ENCODE peak calls at places on chromosomes 7 and 10, in five cellular contexts. D is PC-3; L is upper lobe of right lung; F is CD8-positive, alpha-beta T cell; Y is fibroblast of lung. K is an unnamed sample. For H3K27me3, the result is how much of the 10 kb centered on the place peaks cover.

GRCh38 chr10:16828114-16828568 is 10.9 kb upstream of the RSU1 start:
- DNase-seq in L (no peak), Y (peak), D (peak), F (no peak), K (peak)

GRCh38 chr7:137757146-137757925 is 89.4 kb downstream of the DGKI start:
- DNase-seq in F (no peak), Y (peak), L (no peak), D (no peak), K (no peak)

GRCh38 chr10:111108441-111108840 is 31.6 kb downstream of the ADRA2A start:
- DNase-seq in Y (no peak), F (no peak), L (peak), D (no peak), K (no peak)

GRCh38 chr7:36583318-36583717 is 141.0 kb downstream of the AOAH start:
- DNase-seq in L (no peak), D (peak), Y (peak), F (no peak), K (no peak)

GRCh38 chr7:85091568-85091928 is 95.3 kb downstream of the SEMA3D start:
- DNase-seq in L (no peak), F (no peak), D (no peak), Y (no peak), K (no peak)

GRCh38 chr10:11864727-11865126 is 41.6 kb downstream of the PROSER2 start:
- DNase-seq in Y (no peak), F (no peak), L (peak), D (no peak), K (no peak)

GRCh38 chr10:3010819-3011422 is 56.4 kb upstream of the PFKP start:
- DNase-seq in Y (no peak), L (no peak), D (peak), F (no peak), K (no peak)

GRCh38 chr10:122267849-122268737 is 3.0 kb upstream of the BTBD16 start:
- DNase-seq in Y (peak), F (peak), D (peak), L (no peak), K (peak)

GRCh38 chr7:7438851-7439250 is 96.8 kb downstream of the COL28A1 start:
- DNase-seq in D (peak), F (no peak), L (no peak), Y (peak), K (no peak)

GRCh38 chr7:51731086-51731485 is 414.5 kb upstream of the COBL start:
- DNase-seq in F (no peak), L (no peak), Y (no peak), D (no peak), K (no peak)

GRCh38 chr10:11170993-11171416 is 153.3 kb downstream of the CELF2 start:
- DNase-seq in F (no peak), Y (no peak), D (no peak), L (no peak), K (no peak)

GRCh38 chr7:158618745-158619140 is 31.1 kb upstream of the PTPRN2 start:
- DNase-seq in D (no peak), Y (no peak), F (no peak), L (no peak), K (no peak)

GRCh38 chr10:50619171-50619570 is 4.6 kb downstream of the SGMS1 start:
- DNase-seq in L (no peak), Y (no peak), D (no peak), F (no peak), K (no peak)

GRCh38 chr7:2497500-2498336 is 21.5 kb upstream of the GRIFIN start:
- DNase-seq in Y (peak), D (no peak), L (no peak), F (no peak), K (no peak)

GRCh38 chr10:24897326-24897926 is 55.0 kb downstream of the PRTFDC1 start:
- DNase-seq in F (no peak), D (peak), L (no peak), Y (peak), K (no peak)

GRCh38 chr7:15485431-15485830 is 76.4 kb downstream of the AGMO start:
- DNase-seq in Y (no peak), L (no peak), D (no peak), F (no peak), K (no peak)

GRCh38 chr10:12019343-12019971 is 23.2 kb downstream of the UPF2 start:
- DNase-seq in F (no peak), Y (peak), L (no peak), D (no peak), K (no peak)

DNA sequence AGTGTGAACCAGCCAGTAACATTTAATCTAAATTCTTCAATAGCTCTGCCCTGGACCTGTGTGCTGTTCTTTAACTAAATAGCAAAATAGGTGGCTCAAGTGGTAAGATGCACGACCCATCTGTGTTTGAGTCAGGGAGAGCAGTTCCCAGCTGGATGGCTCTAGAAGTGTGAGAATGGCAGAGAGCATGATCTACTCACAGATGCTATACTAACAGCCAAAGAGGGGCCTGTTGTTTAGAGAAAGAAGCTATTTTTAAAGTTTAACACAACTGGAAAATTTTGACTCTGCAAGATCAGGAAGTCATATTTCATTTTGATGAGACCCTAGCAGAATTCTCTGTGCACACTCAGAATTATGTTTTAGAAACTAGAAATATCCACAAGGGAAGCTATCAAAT is 87.4 kb upstream of the PIP4K2A start:
- DNase-seq in F (no peak), D (no peak), L (no peak), Y (no peak), K (no peak)
- H3K27ac ChIP-seq in F (no peak), D (no peak), L (no peak), Y (no peak), K (no peak)

GRCh38 chr7:74364061-74364460 is 74.9 kb downstream of the CLIP2 start:
- DNase-seq in L (no peak), Y (no peak), F (no peak), D (peak), K (no peak)
- TF ChIP-seq CTCF in L (peak), Y (no peak), F (no peak), D (peak), K (no peak)

GRCh38 chr10:23196915-23197314 is 4.8 kb downstream of the PTF1A start:
- DNase-seq in Y (no peak), F (no peak), D (no peak), L (no peak), K (no peak)
- H3K27me3 ChIP-seq in Y (under half), F (under half), D (half or more), L (half or more), K (half or more)

DNA sequence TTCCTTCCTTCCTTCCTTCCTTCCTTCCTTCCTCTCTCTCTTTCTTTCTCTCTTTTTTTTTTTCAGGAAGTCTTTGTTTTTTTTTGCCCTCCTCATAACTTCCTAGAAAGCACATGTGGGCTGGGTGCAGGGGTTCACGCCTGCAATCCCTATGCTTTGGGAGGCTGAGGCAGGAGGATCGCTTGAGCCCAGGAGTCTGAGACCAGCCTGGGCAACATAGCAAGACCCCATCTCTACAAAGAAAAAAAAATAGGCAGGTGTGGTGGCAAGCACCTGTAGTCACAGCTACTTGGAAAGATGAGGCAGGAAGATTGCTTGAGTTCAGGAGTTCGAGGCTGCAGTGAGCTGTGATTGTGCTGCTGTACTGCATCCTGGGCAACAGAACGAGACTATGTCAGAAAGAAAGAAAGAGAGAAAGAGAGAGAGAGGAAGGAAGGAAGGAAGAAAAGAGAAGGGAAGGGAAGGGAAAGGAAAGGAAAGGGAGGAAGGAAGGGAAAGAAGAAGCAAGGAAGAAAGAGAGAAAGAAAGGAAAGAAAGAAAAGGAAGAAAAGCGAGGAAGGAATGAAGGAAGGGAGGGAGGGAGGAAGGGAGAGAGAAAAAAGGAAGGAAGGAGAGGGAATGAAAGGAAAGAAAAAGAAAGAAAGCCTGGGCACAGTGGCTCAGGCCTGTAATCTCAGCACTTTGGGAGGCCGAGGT is 13.5 kb upstream of the BAIAP2L1 start:
- DNase-seq in D (no peak), F (no peak), L (no peak), Y (no peak), K (no peak)
- H3K27ac ChIP-seq in D (no peak), F (no peak), L (no peak), Y (no peak), K (no peak)

GRCh38 chr10:99698504-99699080 is 33.3 kb downstream of the COX15 start:
- DNase-seq in L (no peak), F (no peak), D (no peak), Y (no peak), K (no peak)
- TF ChIP-seq CTCF in L (no peak), F (no peak), D (peak), Y (no peak), K (peak)

GRCh38 chr7:157005456-157006204 is 4.8 kb downstream of the MNX1 start:
- DNase-seq in Y (no peak), D (no peak), L (peak), F (no peak), K (no peak)
- H3K27me3 ChIP-seq in Y (half or more), D (under half), L (half or more), F (under half), K (half or more)